ENCODE peak calls at places on chromosome 16, in ten cellular contexts. D is HT1080; I is GDM1; Y is Calu3; F is GM18507; E is AG08395; L is NCI-H1694; R is stimulated activated CD8-positive, alpha-beta memory T cell treated with anti-CD3 and anti-CD28 coated beads, Interleukin-4, amount 100 ng/mL, for 24 hours; W is T follicular helper cell; O is H1. A is an unnamed sample.

GRCh38 chr16:53434436-53435065 is at the start of gene RBL2:
- DNase-seq in D (peak; percentile 70), I (peak; percentile 47), Y (peak; percentile 91), F (peak; percentile 79), E (peak; percentile 44), L (no peak), R (peak; percentile 77), W (peak; percentile 49), O (peak; percentile 89), A (peak; percentile 33)

GRCh38 chr16:73095142-73095791 is 47.3 kb upstream of the ZFHX3 start:
- DNase-seq in D (no peak), I (no peak), Y (peak; percentile 41), F (no peak), E (no peak), L (no peak), R (no peak), W (no peak), O (no peak), A (peak; percentile 61)

GRCh38 chr16:75138233-75138632 is 10.1 kb upstream of the ZFP1 start:
- DNase-seq in D (no peak), I (no peak), Y (no peak), F (no peak), E (no peak), L (no peak), R (no peak), W (no peak), O (no peak), A (no peak)

GRCh38 chr16:84785843-84786538 is 33.8 kb upstream of the CRISPLD2 start:
- DNase-seq in D (no peak), I (no peak), Y (peak; percentile 91), F (no peak), E (peak; percentile 10), L (peak; percentile 81), R (no peak), W (no peak), O (no peak), A (no peak)

GRCh38 chr16:787261-787966 is 767 bp downstream of the RPUSD1 start:
- DNase-seq in D (no peak), I (no peak), Y (no peak), F (no peak), E (no peak), L (no peak), R (no peak), W (no peak), O (no peak), A (no peak)

GRCh38 chr16:84199861-84200260 is 8.9 kb downstream of the ADAD2 start:
- DNase-seq in D (no peak), I (no peak), Y (no peak), F (no peak), E (no peak), L (no peak), R (no peak), W (no peak), O (no peak), A (no peak)

GRCh38 chr16:58501242-58502131 is 1.5 kb downstream of the NDRG4 start:
- DNase-seq in D (no peak), I (no peak), Y (peak; percentile 51), F (no peak), E (no peak), L (no peak), R (no peak), W (peak; percentile 37), O (peak; percentile 93), A (no peak)

GRCh38 chr16:53821957-53822625 is 118.1 kb downstream of the FTO start:
- DNase-seq in D (peak; percentile 82), I (no peak), Y (peak; percentile 24), F (no peak), E (peak; percentile 82), L (no peak), R (no peak), W (no peak), O (no peak), A (peak; percentile 81)

GRCh38 chr16:66352304-66352703 is 14.2 kb upstream of the CDH5 start:
- DNase-seq in D (no peak), I (no peak), Y (no peak), F (no peak), E (no peak), L (no peak), R (no peak), W (no peak), O (no peak), A (no peak)

GRCh38 chr16:4519274-4520058 is 19.1 kb downstream of the CDIP1 start:
- DNase-seq in D (no peak), I (no peak), Y (no peak), F (no peak), E (no peak), L (no peak), R (no peak), W (no peak), O (no peak), A (no peak)

GRCh38 chr16:2388875-2389433 is 40.3 kb upstream of the CCNF start:
- DNase-seq in D (peak; percentile 58), I (no peak), Y (peak; percentile 2), F (no peak), E (peak; percentile 48), L (no peak), R (no peak), W (no peak), O (no peak), A (peak; percentile 84)

GRCh38 chr16:57485916-57486857 is at the start of gene DOK4:
- DNase-seq in D (no peak), I (peak; percentile 21), Y (peak; percentile 92), F (peak; percentile 86), E (peak; percentile 96), L (peak; percentile 18), R (peak; percentile 77), W (peak; percentile 74), O (peak; percentile 91), A (peak; percentile 65)

GRCh38 chr16:83840060-83840617 is 32.4 kb downstream of the HSBP1 start:
- DNase-seq in D (no peak), I (no peak), Y (no peak), F (no peak), E (no peak), L (no peak), R (no peak), W (no peak), O (no peak), A (no peak)

GRCh38 chr16:87356491-87356853 is 27.1 kb downstream of the FBXO31 start:
- DNase-seq in D (no peak), I (no peak), Y (no peak), F (no peak), E (no peak), L (no peak), R (no peak), W (no peak), O (no peak), A (no peak)

GRCh38 chr16:70438325-70438982 is 446 bp downstream of the ST3GAL2 start:
- DNase-seq in D (no peak), I (no peak), Y (no peak), F (no peak), E (no peak), L (no peak), R (no peak), W (no peak), O (no peak), A (no peak)

GRCh38 chr16:63602206-63602927 is 1519.5 kb downstream of the CDH11 start:
- DNase-seq in D (no peak), I (no peak), Y (no peak), F (no peak), E (no peak), L (no peak), R (no peak), W (no peak), O (no peak), A (no peak)

A was measured in PC-3.